ENCODE peak calls at places on chromosomes 5 and 9, in ten cellular contexts. C is GM12865; Z is ELR; S is GOT3; T is effector memory CD8-positive, alpha-beta T cell; L is mammary epithelial cell; Y is natural killer cell treated with Interleukin-12 subunit alpha and Interleukin-12 subunit beta and Interleukin-15 and Interleukin-18, amount 100 ng/mL, for 72 hours; B is adrenal gland; Q is iris pigment epithelial cell; V is AG09319. E is an unnamed sample.

GRCh38 chr9:121299467-121300282 is 31.7 kb downstream of the GSN start:
- DNase-seq in V (no peak), L (peak), Z (peak), S (no peak), Y (no peak), C (no peak), T (no peak), B (no peak), Q (peak), E (peak)

GRCh38 chr5:35860686-35861085 is 4.0 kb downstream of the IL7R start:
- DNase-seq in C (no peak), Y (no peak), Z (no peak), S (no peak), T (no peak), V (no peak), B (no peak), L (no peak), Q (no peak), E (no peak)

GRCh38 chr5:123670981-123671557 is 159.1 kb downstream of the CSNK1G3 start:
- DNase-seq in S (no peak), V (no peak), Q (peak), Y (no peak), T (peak), B (peak), C (peak), L (peak), Z (peak), E (peak)

GRCh38 chr9:81634915-81635516 is 54.3 kb downstream of the TLE1 start:
- DNase-seq in Z (no peak), S (no peak), C (no peak), Q (peak), B (no peak), T (no peak), V (no peak), Y (no peak), L (no peak), E (no peak)

GRCh38 chr5:154755361-154756202 is at the start of gene LARP1:
- DNase-seq in L (peak), S (no peak), Y (peak), V (no peak), C (peak), Z (peak), B (peak), T (peak), Q (peak), E (peak)

GRCh38 chr9:124694394-124695279 is 76.5 kb downstream of the NR6A1 start:
- DNase-seq in Z (peak), T (no peak), Q (no peak), V (no peak), C (no peak), S (no peak), L (no peak), Y (no peak), B (no peak), E (no peak)

GRCh38 chr9:135468866-135469521 is 10.6 kb upstream of the PPP1R26 start:
- DNase-seq in T (no peak), Q (peak), S (no peak), B (no peak), Y (no peak), C (peak), Z (peak), V (no peak), L (no peak), E (no peak)

GRCh38 chr5:160959804-160960203 is 107.8 kb upstream of the ATP10B start:
- DNase-seq in Q (peak), C (peak), L (peak), Z (no peak), V (no peak), Y (no peak), T (no peak), B (peak), S (no peak), E (no peak)

GRCh38 chr9:34426340-34427074 is 31.9 kb downstream of the FAM219A start:
- DNase-seq in Q (no peak), Y (no peak), S (no peak), T (no peak), L (no peak), C (no peak), B (no peak), V (no peak), Z (no peak), E (no peak)

GRCh38 chr9:20985851-20986600 is 45.4 kb downstream of the HACD4 start:
- DNase-seq in B (no peak), Q (no peak), Z (no peak), T (no peak), Y (no peak), S (no peak), C (no peak), L (no peak), V (no peak), E (no peak)

GRCh38 chr5:86175224-86175623 is 442.5 kb upstream of the COX7C start:
- DNase-seq in S (no peak), Y (no peak), T (no peak), V (no peak), C (peak), L (peak), Z (no peak), B (no peak), Q (no peak), E (no peak)

GRCh38 chr9:37575511-37575914 is 667 bp downstream of the FBXO10 start:
- DNase-seq in V (no peak), Z (peak), C (peak), Q (no peak), B (no peak), T (no peak), L (no peak), Y (no peak), S (no peak), E (peak)

GRCh38 chr9:93308676-93309075 is 124.7 kb downstream of the WNK2 start:
- DNase-seq in T (no peak), Q (no peak), S (no peak), Y (no peak), V (no peak), Z (no peak), C (no peak), B (no peak), L (no peak), E (no peak)

GRCh38 chr5:154972476-154973080 is 31.7 kb downstream of the MRPL22 start:
- DNase-seq in S (no peak), Z (peak), T (no peak), B (peak), C (peak), V (peak), Y (no peak), Q (peak), L (peak), E (no peak)

GRCh38 chr5:107466233-107466769 is 204.4 kb downstream of the EFNA5 start:
- DNase-seq in Q (peak), B (no peak), L (peak), Z (peak), Y (no peak), S (no peak), T (no peak), C (no peak), V (no peak), E (no peak)

GRCh38 chr9:89916001-89916635 is 311.3 kb downstream of the GADD45G start:
- DNase-seq in B (no peak), S (no peak), C (no peak), Y (no peak), L (no peak), Q (no peak), V (no peak), Z (no peak), T (no peak), E (no peak)

GRCh38 chr5:139689631-139690384 is 41.7 kb downstream of the CXXC5 start:
- DNase-seq in V (no peak), S (no peak), L (peak), T (peak), Q (peak), C (peak), Y (no peak), Z (peak), B (no peak), E (peak)

GRCh38 chr5:58266402-58266801 is 193.5 kb downstream of the PLK2 start:
- DNase-seq in Y (no peak), T (no peak), C (no peak), L (peak), B (no peak), Q (peak), V (no peak), S (no peak), Z (peak), E (no peak)